ENCODE peak calls at places on chromosome 14, in seven cellular contexts. One of them, this sample, is unnamed.

GRCh38 chr14:61887628-61888027 is 125.4 kb downstream of the SNAPC1 start:
- DNase-seq in GM23248: no peak
- DNase-seq in stromal cell of bone marrow: no peak
- DNase-seq in CD8-positive, alpha-beta memory T cell: no peak
- DNase-seq in Karpas-422: peak
- DNase-seq in HS-5: no peak
- DNase-seq in T-helper 1 cell: no peak
- DNase-seq in this sample: no peak

GRCh38 chr14:89349196-89350008 is 67.6 kb downstream of the FOXN3 start:
- DNase-seq in GM23248: no peak
- DNase-seq in stromal cell of bone marrow: no peak
- DNase-seq in CD8-positive, alpha-beta memory T cell: peak
- DNase-seq in Karpas-422: no peak
- DNase-seq in HS-5: no peak
- DNase-seq in T-helper 1 cell: no peak
- DNase-seq in this sample: no peak

GRCh38 chr14:31380106-31380505 is 40.2 kb downstream of the HEATR5A start:
- DNase-seq in GM23248: no peak
- DNase-seq in stromal cell of bone marrow: no peak
- DNase-seq in CD8-positive, alpha-beta memory T cell: no peak
- DNase-seq in Karpas-422: no peak
- DNase-seq in HS-5: no peak
- DNase-seq in T-helper 1 cell: no peak
- DNase-seq in this sample: no peak

GRCh38 chr14:64938972-64939816 is 3.4 kb downstream of the GPX2 start:
- DNase-seq in GM23248: no peak
- DNase-seq in stromal cell of bone marrow: no peak
- DNase-seq in CD8-positive, alpha-beta memory T cell: no peak
- DNase-seq in Karpas-422: no peak
- DNase-seq in HS-5: no peak
- DNase-seq in T-helper 1 cell: no peak
- DNase-seq in this sample: no peak

GRCh38 chr14:99235578-99235977 is 36.4 kb downstream of the BCL11B start:
- DNase-seq in GM23248: no peak
- DNase-seq in stromal cell of bone marrow: no peak
- DNase-seq in CD8-positive, alpha-beta memory T cell: peak
- DNase-seq in Karpas-422: no peak
- DNase-seq in HS-5: no peak
- DNase-seq in T-helper 1 cell: no peak
- DNase-seq in this sample: no peak

GRCh38 chr14:71651228-71651627 is 281.0 kb upstream of the RGS6 start:
- DNase-seq in GM23248: peak
- DNase-seq in stromal cell of bone marrow: peak
- DNase-seq in CD8-positive, alpha-beta memory T cell: no peak
- DNase-seq in Karpas-422: no peak
- DNase-seq in HS-5: peak
- DNase-seq in T-helper 1 cell: no peak
- DNase-seq in this sample: no peak

GRCh38 chr14:60789656-60790055 is 55.1 kb downstream of the MNAT1 start:
- DNase-seq in GM23248: no peak
- DNase-seq in stromal cell of bone marrow: no peak
- DNase-seq in CD8-positive, alpha-beta memory T cell: no peak
- DNase-seq in Karpas-422: no peak
- DNase-seq in HS-5: no peak
- DNase-seq in T-helper 1 cell: no peak
- DNase-seq in this sample: no peak

GRCh38 chr14:91352101-91352500 is 65.5 kb downstream of the CCDC88C start:
- DNase-seq in GM23248: peak
- DNase-seq in stromal cell of bone marrow: no peak
- DNase-seq in CD8-positive, alpha-beta memory T cell: no peak
- DNase-seq in Karpas-422: peak
- DNase-seq in HS-5: no peak
- DNase-seq in T-helper 1 cell: no peak
- DNase-seq in this sample: no peak

GRCh38 chr14:21087294-21088091 is 11.0 kb downstream of the ZNF219 start:
- DNase-seq in GM23248: peak
- DNase-seq in stromal cell of bone marrow: peak
- DNase-seq in CD8-positive, alpha-beta memory T cell: peak
- DNase-seq in Karpas-422: peak
- DNase-seq in HS-5: peak
- DNase-seq in T-helper 1 cell: peak
- DNase-seq in this sample: peak

GRCh38 chr14:50855558-50855957 is 16.3 kb upstream of the ABHD12B start:
- DNase-seq in GM23248: peak
- DNase-seq in stromal cell of bone marrow: no peak
- DNase-seq in CD8-positive, alpha-beta memory T cell: no peak
- DNase-seq in Karpas-422: no peak
- DNase-seq in HS-5: no peak
- DNase-seq in T-helper 1 cell: no peak
- DNase-seq in this sample: no peak

GRCh38 chr14:50964683-50965390 is 20.6 kb upstream of the PYGL start:
- DNase-seq in GM23248: peak
- DNase-seq in stromal cell of bone marrow: peak
- DNase-seq in CD8-positive, alpha-beta memory T cell: no peak
- DNase-seq in Karpas-422: no peak
- DNase-seq in HS-5: no peak
- DNase-seq in T-helper 1 cell: no peak
- DNase-seq in this sample: no peak

GRCh38 chr14:69073925-69074324 is 79.0 kb downstream of the DCAF5 start:
- DNase-seq in GM23248: no peak
- DNase-seq in stromal cell of bone marrow: no peak
- DNase-seq in CD8-positive, alpha-beta memory T cell: no peak
- DNase-seq in Karpas-422: no peak
- DNase-seq in HS-5: no peak
- DNase-seq in T-helper 1 cell: no peak
- DNase-seq in this sample: no peak

GRCh38 chr14:20857630-20858261 is 33.4 kb upstream of the RNASE3 start:
- DNase-seq in GM23248: peak
- DNase-seq in stromal cell of bone marrow: no peak
- DNase-seq in CD8-positive, alpha-beta memory T cell: peak
- DNase-seq in Karpas-422: peak
- DNase-seq in HS-5: no peak
- DNase-seq in T-helper 1 cell: peak
- DNase-seq in this sample: peak

GRCh38 chr14:36129181-36129580 is 47.3 kb downstream of the PTCSC3 start:
- DNase-seq in GM23248: no peak
- DNase-seq in stromal cell of bone marrow: no peak
- DNase-seq in CD8-positive, alpha-beta memory T cell: no peak
- DNase-seq in Karpas-422: no peak
- DNase-seq in HS-5: no peak
- DNase-seq in T-helper 1 cell: no peak
- DNase-seq in this sample: no peak

GRCh38 chr14:96225745-96226151 is 21.1 kb downstream of the BDKRB2 start:
- DNase-seq in GM23248: peak
- DNase-seq in stromal cell of bone marrow: peak
- DNase-seq in CD8-positive, alpha-beta memory T cell: no peak
- DNase-seq in Karpas-422: no peak
- DNase-seq in HS-5: peak
- DNase-seq in T-helper 1 cell: no peak
- DNase-seq in this sample: no peak

GRCh38 chr14:61643546-61643945 is 51.8 kb upstream of the HIF1A start:
- DNase-seq in GM23248: peak
- DNase-seq in stromal cell of bone marrow: peak
- DNase-seq in CD8-positive, alpha-beta memory T cell: no peak
- DNase-seq in Karpas-422: no peak
- DNase-seq in HS-5: no peak
- DNase-seq in T-helper 1 cell: no peak
- DNase-seq in this sample: no peak

GRCh38 chr14:102457491-102457890 is 52.1 kb downstream of the ANKRD9 start:
- DNase-seq in GM23248: no peak
- DNase-seq in stromal cell of bone marrow: no peak
- DNase-seq in CD8-positive, alpha-beta memory T cell: no peak
- DNase-seq in Karpas-422: no peak
- DNase-seq in HS-5: no peak
- DNase-seq in T-helper 1 cell: no peak
- DNase-seq in this sample: no peak

GRCh38 chr14:92517761-92518160 is 4.2 kb downstream of the RIN3 start:
- DNase-seq in GM23248: no peak
- DNase-seq in stromal cell of bone marrow: no peak
- DNase-seq in CD8-positive, alpha-beta memory T cell: no peak
- DNase-seq in Karpas-422: no peak
- DNase-seq in HS-5: no peak
- DNase-seq in T-helper 1 cell: no peak
- DNase-seq in this sample: no peak

GRCh38 chr14:40188006-40188405 is 755.8 kb upstream of the FBXO33 start:
- DNase-seq in GM23248: peak
- DNase-seq in stromal cell of bone marrow: peak
- DNase-seq in CD8-positive, alpha-beta memory T cell: no peak
- DNase-seq in Karpas-422: no peak
- DNase-seq in HS-5: no peak
- DNase-seq in T-helper 1 cell: no peak
- DNase-seq in this sample: no peak

GRCh38 chr14:100554082-100554677 is 33.0 kb downstream of the BEGAIN start:
- DNase-seq in GM23248: peak
- DNase-seq in stromal cell of bone marrow: no peak
- DNase-seq in CD8-positive, alpha-beta memory T cell: no peak
- DNase-seq in Karpas-422: no peak
- DNase-seq in HS-5: no peak
- DNase-seq in T-helper 1 cell: no peak
- DNase-seq in this sample: no peak